ENCODE peak calls at places on chromosomes 3 and 15, in eight cellular contexts. C, L, B, E, P, X, J and A are unnamed samples.

GRCh38 chr3:93983408-93983807 is 3.5 kb downstream of the ARL13B start:
- DNase-seq in C (no peak), L (no peak), B (no peak), E (no peak), P (no peak), X (no peak), J (no peak), A (no peak)

GRCh38 chr15:80456517-80457497 is 52.6 kb downstream of the ARNT2 start:
- DNase-seq in C (peak; percentile 28), L (no peak), B (peak; percentile 63), E (peak; percentile 45), P (no peak), X (peak; percentile 66), J (no peak), A (peak; percentile 27)

GRCh38 chr15:49843725-49844124 is 222.9 kb downstream of the DTWD1 start:
- DNase-seq in C (peak; percentile 45), L (no peak), B (peak; percentile 43), E (no peak), P (peak; percentile 33), X (no peak), J (no peak), A (no peak)

GRCh38 chr3:170840291-170840859 is 29.6 kb downstream of the RPL22L1 start:
- DNase-seq in C (peak; percentile 38), L (no peak), B (peak; percentile 58), E (peak; percentile 39), P (no peak), X (peak; percentile 78), J (no peak), A (no peak)

GRCh38 chr3:27326211-27326948 is 42.8 kb downstream of the NEK10 start:
- DNase-seq in C (peak; percentile 93), L (no peak), B (peak; percentile 97), E (peak; percentile 97), P (no peak), X (peak; percentile 95), J (no peak), A (peak; percentile 82)

GRCh38 chr15:67824157-67824899 is 981 bp upstream of the SKOR1 start:
- DNase-seq in C (no peak), L (no peak), B (no peak), E (no peak), P (no peak), X (no peak), J (no peak), A (no peak)

GRCh38 chr3:127216415-127217261 is 23.7 kb downstream of the PRR23E start:
- DNase-seq in C (peak; percentile 37), L (no peak), B (no peak), E (no peak), P (no peak), X (no peak), J (no peak), A (no peak)

GRCh38 chr15:66724732-66725467 is 22.9 kb downstream of the SMAD6 start:
- DNase-seq in C (no peak), L (no peak), B (no peak), E (peak; percentile 75), P (no peak), X (no peak), J (no peak), A (no peak)

GRCh38 chr3:109071349-109072142 is 46.4 kb downstream of the MORC1 start:
- DNase-seq in C (no peak), L (no peak), B (no peak), E (no peak), P (no peak), X (no peak), J (no peak), A (no peak)

GRCh38 chr3:32018723-32019564 is 37.4 kb downstream of the ZNF860 start:
- DNase-seq in C (peak; percentile 70), L (no peak), B (peak; percentile 73), E (peak; percentile 52), P (no peak), X (peak; percentile 73), J (no peak), A (peak; percentile 72)

GRCh38 chr3:115814778-115815380 is 191.6 kb downstream of the GAP43 start:
- DNase-seq in C (peak; percentile 76), L (peak; percentile 58), B (peak; percentile 80), E (peak; percentile 70), P (peak; percentile 74), X (peak; percentile 70), J (peak; percentile 86), A (peak; percentile 83)

GRCh38 chr3:61269460-61269859 is 18.2 kb upstream of the FHIT start:
- DNase-seq in C (no peak), L (no peak), B (no peak), E (no peak), P (no peak), X (no peak), J (no peak), A (no peak)

GRCh38 chr15:89566621-89567294 is 8.5 kb upstream of the TICRR start:
- DNase-seq in C (no peak), L (no peak), B (no peak), E (no peak), P (no peak), X (no peak), J (no peak), A (no peak)
- TF ChIP-seq CTCF in C (no peak), L (no peak), B (no peak), E (no peak), P (no peak), X (no peak), J (no peak), A (no peak)

DNA sequence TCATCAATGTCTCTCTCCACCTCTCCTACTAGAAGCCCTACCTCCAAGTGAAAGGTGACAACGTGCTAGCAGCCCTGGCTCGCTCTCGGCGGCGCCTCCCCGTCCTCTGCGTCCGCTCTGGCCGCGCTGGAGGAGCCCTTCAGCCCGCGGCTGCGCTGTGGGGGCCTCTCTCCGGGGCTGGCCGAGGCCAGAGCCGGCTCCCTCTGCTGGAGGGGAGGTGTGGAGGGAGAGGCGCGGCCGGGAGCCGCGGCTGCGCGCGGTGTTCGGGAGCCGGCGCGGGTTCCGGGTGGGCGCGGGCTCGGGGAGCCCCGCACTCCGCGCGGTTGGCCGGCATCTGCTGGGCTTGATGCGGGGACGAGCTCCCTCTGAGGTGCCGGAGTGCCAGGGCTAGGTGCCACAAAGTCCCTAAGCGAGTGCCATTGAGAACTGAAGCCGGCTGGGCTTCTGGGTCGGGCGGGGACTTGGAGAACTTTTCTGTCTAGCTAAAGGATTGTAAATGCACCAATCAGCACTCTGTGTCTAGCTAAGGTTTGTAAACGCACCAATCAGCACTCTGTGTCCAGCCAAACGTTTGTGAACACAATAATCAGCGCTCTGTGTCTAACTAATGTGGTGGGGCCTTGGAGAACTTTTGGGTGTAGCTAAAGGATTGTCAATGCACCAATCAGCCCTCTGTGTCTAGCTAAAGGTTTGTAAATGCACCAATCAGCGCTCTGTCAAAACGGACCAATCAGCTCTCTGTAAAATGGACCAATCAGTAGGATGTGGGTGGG is 84.8 kb upstream of the ARRDC4 start:
- DNase-seq in C (no peak), L (peak; percentile 26), B (peak; percentile 2), E (peak; percentile 15), P (peak; percentile 28), X (no peak), J (no peak), A (no peak)
- H3K4me3 ChIP-seq in C (no peak overlapping the region), L (peak overlapping the region; percentile 54), B (peak overlapping the region; percentile 18), E (peak overlapping the region; percentile 49), P (no peak overlapping the region), X (peak overlapping the region; percentile 23), J (no peak overlapping the region), A (no peak overlapping the region)

GRCh38 chr3:79030157-79030556 is 737.6 kb downstream of the ROBO1 start:
- DNase-seq in C (no peak), L (no peak), B (no peak), E (no peak), P (no peak), X (no peak), J (no peak), A (no peak)

GRCh38 chr3:79028916-79029315 is 738.9 kb downstream of the ROBO1 start:
- DNase-seq in C (no peak), L (no peak), B (no peak), E (no peak), P (no peak), X (no peak), J (no peak), A (no peak)

GRCh38 chr3:79038057-79038456 is 729.7 kb downstream of the ROBO1 start:
- DNase-seq in C (peak; percentile 72), L (no peak), B (peak; percentile 43), E (no peak), P (no peak), X (no peak), J (no peak), A (no peak)

GRCh38 chr3:79027593-79027992 is 740.2 kb downstream of the ROBO1 start:
- DNase-seq in C (no peak), L (no peak), B (no peak), E (no peak), P (no peak), X (no peak), J (no peak), A (no peak)

GRCh38 chr3:79032686-79033318 is 735.0 kb downstream of the ROBO1 start:
- DNase-seq in C (peak; percentile 69), L (no peak), B (peak; percentile 81), E (peak; percentile 57), P (no peak), X (peak; percentile 58), J (no peak), A (peak; percentile 82)
- TF ChIP-seq CTCF in C (peak; percentile 66), L (peak; percentile 67), B (peak; percentile 58), E (peak; percentile 77), P (peak; percentile 37), X (peak; percentile 49), J (no peak), A (peak; percentile 60)

GRCh38 chr15:27573800-27574485 is 525.2 kb downstream of the OCA2 start:
- DNase-seq in C (no peak), L (no peak), B (no peak), E (no peak), P (no peak), X (no peak), J (no peak), A (no peak)

GRCh38 chr15:27570746-27571145 is 528.4 kb downstream of the OCA2 start:
- DNase-seq in C (no peak), L (no peak), B (no peak), E (no peak), P (no peak), X (no peak), J (no peak), A (no peak)

GRCh38 chr15:27574541-27575054 is 524.5 kb downstream of the OCA2 start:
- DNase-seq in C (no peak), L (no peak), B (no peak), E (no peak), P (no peak), X (no peak), J (no peak), A (no peak)

GRCh38 chr15:27579738-27580137 is 519.4 kb downstream of the OCA2 start:
- DNase-seq in C (no peak), L (no peak), B (no peak), E (no peak), P (no peak), X (no peak), J (no peak), A (no peak)

DNA sequence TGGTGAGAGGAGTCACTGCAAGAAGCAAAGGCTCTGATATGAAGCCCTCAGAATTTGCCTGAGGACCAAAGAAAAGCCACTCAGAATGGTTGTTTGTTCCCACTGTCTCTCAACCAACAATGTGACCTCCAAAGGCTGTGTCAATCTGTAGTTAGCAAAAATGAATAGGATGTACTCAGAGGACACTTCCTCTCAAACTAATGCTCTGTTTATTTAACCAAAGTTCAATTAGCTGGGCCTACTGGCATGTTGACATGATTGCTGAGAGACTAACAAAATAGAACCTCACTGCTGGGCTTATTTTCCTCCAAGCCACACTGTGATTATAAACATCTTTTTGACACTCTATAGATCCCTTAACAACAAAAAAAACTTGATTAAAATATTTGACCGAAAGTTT is 522.5 kb downstream of the OCA2 start:
- DNase-seq in C (no peak), L (no peak), B (no peak), E (no peak), P (no peak), X (no peak), J (no peak), A (no peak)
- H3K4me3 ChIP-seq in C (no peak overlapping the region), L (no peak overlapping the region), B (no peak overlapping the region), E (no peak overlapping the region), P (no peak overlapping the region), X (no peak overlapping the region), J (no peak overlapping the region), A (no peak overlapping the region)